ENCODE peak calls at places on chromosome 20, in five cellular contexts. One of them, this sample, is unnamed.

GRCh38 chr20:48826883-48827771 is 672 bp downstream of the PREX1 start:
- DNase-seq in neural progenitor cell: peak
- DNase-seq in Karpas-422: no peak
- DNase-seq in GM23248: peak
- DNase-seq in astrocyte: no peak
- DNase-seq in this sample: no peak

GRCh38 chr20:59751075-59751711 is 146.9 kb downstream of the PHACTR3 start:
- DNase-seq in neural progenitor cell: peak
- DNase-seq in Karpas-422: peak
- DNase-seq in GM23248: peak
- DNase-seq in astrocyte: no peak
- DNase-seq in this sample: peak

GRCh38 chr20:34872604-34873224 is at the start of gene GGT7:
- DNase-seq in neural progenitor cell: peak
- DNase-seq in Karpas-422: peak
- DNase-seq in GM23248: peak
- DNase-seq in astrocyte: peak
- DNase-seq in this sample: peak

GRCh38 chr20:36818831-36819230 is 45.3 kb upstream of the DSN1 start:
- DNase-seq in neural progenitor cell: no peak
- DNase-seq in Karpas-422: no peak
- DNase-seq in GM23248: no peak
- DNase-seq in astrocyte: no peak
- DNase-seq in this sample: no peak

GRCh38 chr20:13800728-13801134 is 15.9 kb downstream of the NDUFAF5 start:
- DNase-seq in neural progenitor cell: no peak
- DNase-seq in Karpas-422: no peak
- DNase-seq in GM23248: peak
- DNase-seq in astrocyte: peak
- DNase-seq in this sample: peak

GRCh38 chr20:63518351-63518861 is 2.2 kb upstream of the PPDPF start:
- DNase-seq in neural progenitor cell: peak
- DNase-seq in Karpas-422: no peak
- DNase-seq in GM23248: no peak
- DNase-seq in astrocyte: no peak
- DNase-seq in this sample: no peak

GRCh38 chr20:8722277-8722928 is 346.5 kb upstream of the PLCB4 start:
- DNase-seq in neural progenitor cell: peak
- DNase-seq in Karpas-422: peak
- DNase-seq in GM23248: peak
- DNase-seq in astrocyte: peak
- DNase-seq in this sample: peak

GRCh38 chr20:63758152-63758551 is 18.6 kb downstream of the SLC2A4RG start:
- DNase-seq in neural progenitor cell: no peak
- DNase-seq in Karpas-422: no peak
- DNase-seq in GM23248: no peak
- DNase-seq in astrocyte: no peak
- DNase-seq in this sample: no peak

GRCh38 chr20:61525781-61526431 is 273.8 kb downstream of the CDH4 start:
- DNase-seq in neural progenitor cell: peak
- DNase-seq in Karpas-422: no peak
- DNase-seq in GM23248: peak
- DNase-seq in astrocyte: peak
- DNase-seq in this sample: no peak

GRCh38 chr20:59391975-59392374 is 91.6 kb downstream of the EDN3 start:
- DNase-seq in neural progenitor cell: no peak
- DNase-seq in Karpas-422: no peak
- DNase-seq in GM23248: no peak
- DNase-seq in astrocyte: no peak
- DNase-seq in this sample: no peak

GRCh38 chr20:4297141-4297826 is 281.9 kb upstream of the RNF24 start:
- DNase-seq in neural progenitor cell: no peak
- DNase-seq in Karpas-422: no peak
- DNase-seq in GM23248: peak
- DNase-seq in astrocyte: peak
- DNase-seq in this sample: no peak
- H3K9ac ChIP-seq in neural progenitor cell: no peak
- H3K9ac ChIP-seq in Karpas-422: no peak
- H3K9ac ChIP-seq in GM23248: peak
- H3K9ac ChIP-seq in astrocyte: no peak
- H3K9ac ChIP-seq in this sample: no peak

GRCh38 chr20:5606347-5606746 is 143.9 kb upstream of the SHLD1 start:
- DNase-seq in neural progenitor cell: no peak
- DNase-seq in Karpas-422: no peak
- DNase-seq in GM23248: no peak
- DNase-seq in astrocyte: no peak
- DNase-seq in this sample: no peak
- H3K4me3 ChIP-seq in neural progenitor cell: no peak
- H3K4me3 ChIP-seq in Karpas-422: no peak
- H3K4me3 ChIP-seq in GM23248: no peak
- H3K4me3 ChIP-seq in astrocyte: no peak
- H3K4me3 ChIP-seq in this sample: no peak

GRCh38 chr20:5859611-5860010 is 90.7 kb downstream of the TRMT6 start:
- DNase-seq in neural progenitor cell: no peak
- DNase-seq in Karpas-422: no peak
- DNase-seq in GM23248: peak
- DNase-seq in astrocyte: peak
- DNase-seq in this sample: no peak
- H2AFZ ChIP-seq in neural progenitor cell: no peak
- H2AFZ ChIP-seq in Karpas-422: no peak
- H2AFZ ChIP-seq in GM23248: no peak
- H2AFZ ChIP-seq in astrocyte: peak
- H2AFZ ChIP-seq in this sample: no peak

GRCh38 chr20:17569616-17570346 is at the start of gene DSTN:
- DNase-seq in neural progenitor cell: peak
- DNase-seq in Karpas-422: peak
- DNase-seq in GM23248: peak
- DNase-seq in astrocyte: peak
- DNase-seq in this sample: peak

GRCh38 chr20:17570347-17571152 is 675 bp downstream of the DSTN start:
- DNase-seq in neural progenitor cell: peak
- DNase-seq in Karpas-422: peak
- DNase-seq in GM23248: peak
- DNase-seq in astrocyte: no peak
- DNase-seq in this sample: peak

GRCh38 chr20:17568972-17569471 is 853 bp upstream of the DSTN start:
- DNase-seq in neural progenitor cell: peak
- DNase-seq in Karpas-422: no peak
- DNase-seq in GM23248: peak
- DNase-seq in astrocyte: peak
- DNase-seq in this sample: peak

GRCh38 chr20:17566345-17566744 is 3.5 kb upstream of the DSTN start:
- DNase-seq in neural progenitor cell: no peak
- DNase-seq in Karpas-422: no peak
- DNase-seq in GM23248: no peak
- DNase-seq in astrocyte: no peak
- DNase-seq in this sample: no peak

GRCh38 chr20:17568045-17568788 is 1.7 kb upstream of the DSTN start:
- DNase-seq in neural progenitor cell: no peak
- DNase-seq in Karpas-422: no peak
- DNase-seq in GM23248: no peak
- DNase-seq in astrocyte: no peak
- DNase-seq in this sample: no peak
- H3K9ac ChIP-seq in neural progenitor cell: no peak
- H3K9ac ChIP-seq in Karpas-422: no peak
- H3K9ac ChIP-seq in GM23248: peak
- H3K9ac ChIP-seq in astrocyte: peak
- H3K9ac ChIP-seq in this sample: peak

GRCh38 chr20:40767530-40767924 is 78.5 kb upstream of the MAFB start:
- DNase-seq in neural progenitor cell: no peak
- DNase-seq in Karpas-422: no peak
- DNase-seq in GM23248: no peak
- DNase-seq in astrocyte: no peak
- DNase-seq in this sample: no peak
- H3K4me3 ChIP-seq in neural progenitor cell: no peak
- H3K4me3 ChIP-seq in Karpas-422: no peak
- H3K4me3 ChIP-seq in GM23248: no peak
- H3K4me3 ChIP-seq in astrocyte: no peak
- H3K4me3 ChIP-seq in this sample: no peak

GRCh38 chr20:20864346-20865096 is 152.1 kb upstream of the RALGAPA2 start:
- DNase-seq in neural progenitor cell: peak
- DNase-seq in Karpas-422: peak
- DNase-seq in GM23248: peak
- DNase-seq in astrocyte: no peak
- DNase-seq in this sample: peak
- H2AFZ ChIP-seq in neural progenitor cell: no peak
- H2AFZ ChIP-seq in Karpas-422: no peak
- H2AFZ ChIP-seq in GM23248: no peak
- H2AFZ ChIP-seq in astrocyte: no peak
- H2AFZ ChIP-seq in this sample: no peak